ENCODE peak calls at places on chromosomes 11 and 22, in four cellular contexts. M, U, O and R are unnamed samples.

GRCh38 chr11:118306556-118306955 is 2.0 kb downstream of the CD3E start:
- DNase-seq in M (no peak), U (peak), O (no peak), R (no peak)

GRCh38 chr11:115873813-115874212 is 369.6 kb upstream of the CADM1 start:
- DNase-seq in M (no peak), U (no peak), O (no peak), R (no peak)

GRCh38 chr22:33047744-33048143 is 10.4 kb downstream of the SYN3 start:
- DNase-seq in M (no peak), U (no peak), O (no peak), R (no peak)

GRCh38 chr11:104968365-104968855 is at the start of gene CASP4:
- DNase-seq in M (no peak), U (peak), O (peak), R (peak)

GRCh38 chr11:124586247-124586860 is 16.6 kb downstream of the OR8A1 start:
- DNase-seq in M (peak), U (peak), O (peak), R (no peak)

GRCh38 chr11:122808494-122808893 is 29.8 kb upstream of the CRTAM start:
- DNase-seq in M (no peak), U (peak), O (no peak), R (no peak)

GRCh38 chr11:1276061-1276790 is 33.2 kb downstream of the TOLLIP start:
- DNase-seq in M (no peak), U (no peak), O (no peak), R (no peak)

GRCh38 chr11:84719935-84720577 is 907.1 kb downstream of the DLG2 start:
- DNase-seq in M (no peak), U (no peak), O (no peak), R (no peak)

GRCh38 chr11:83685730-83686129 is 399.6 kb upstream of the CCDC90B start:
- DNase-seq in M (no peak), U (no peak), O (no peak), R (no peak)

GRCh38 chr11:125429174-125429707 is 66.8 kb downstream of the FEZ1 start:
- DNase-seq in M (peak), U (peak), O (peak), R (no peak)

GRCh38 chr11:104736503-104736902 is 161.8 kb downstream of the CASP12 start:
- DNase-seq in M (no peak), U (no peak), O (no peak), R (no peak)

GRCh38 chr11:130338667-130339066 is 23.9 kb upstream of the ZBTB44 start:
- DNase-seq in M (no peak), U (no peak), O (no peak), R (no peak)

GRCh38 chr11:33636104-33636503 is 64.5 kb downstream of the C11orf91 start:
- DNase-seq in M (no peak), U (peak), O (no peak), R (no peak)

GRCh38 chr22:44755956-44756361 is 3.6 kb downstream of the ARHGAP8 start:
- DNase-seq in M (no peak), U (no peak), O (peak), R (no peak)

GRCh38 chr11:82898242-82898641 is 2.0 kb downstream of the PRCP start:
- DNase-seq in M (no peak), U (no peak), O (no peak), R (no peak)

GRCh38 chr22:17772963-17773605 is 1.2 kb downstream of the BID start:
- DNase-seq in M (no peak), U (peak), O (no peak), R (peak)

GRCh38 chr11:123187670-123188507 is 7.2 kb downstream of the CLMP start:
- DNase-seq in M (no peak), U (peak), O (no peak), R (no peak)

GRCh38 chr11:46143049-46143806 is 22.0 kb upstream of the PHF21A start:
- DNase-seq in M (no peak), U (no peak), O (no peak), R (no peak)

GRCh38 chr22:23534201-23534850 is 45.8 kb downstream of the IGLL1 start:
- DNase-seq in M (no peak), U (no peak), O (no peak), R (no peak)

GRCh38 chr11:77190331-77191075 is 62.5 kb downstream of the MYO7A start:
- DNase-seq in M (no peak), U (no peak), O (no peak), R (no peak)

GRCh38 chr11:12144306-12145174 is 34.1 kb downstream of the MICAL2 start:
- DNase-seq in M (no peak), U (no peak), O (no peak), R (no peak)